ENCODE peak calls at places on chromosomes 12 and 14, in eight cellular contexts. P is Peyer's patch, E is GM23248, X is AG04450, N is HCT116, Z is adrenal gland, C is WERI-Rb-1, R is psoas muscle. B is an unnamed sample. For H3K27me3, the result is how much of the 10 kb centered on the place peaks cover.

GRCh38 chr12:26319511-26319910 is 124.1 kb downstream of the SSPN start:
- DNase-seq in P (no peak), E (peak), X (peak), N (no peak), Z (peak), C (no peak), R (peak), B (no peak)

GRCh38 chr12:6925239-6925542 is 2.6 kb upstream of the ATN1 start:
- DNase-seq in P (no peak), E (no peak), X (no peak), N (no peak), Z (no peak), C (no peak), R (no peak), B (no peak)

GRCh38 chr14:56196274-56196673 is 78.1 kb downstream of the PELI2 start:
- DNase-seq in P (no peak), E (peak), X (peak), N (no peak), Z (no peak), C (no peak), R (no peak), B (no peak)

GRCh38 chr12:124445826-124446225 is 121.6 kb downstream of the NCOR2 start:
- DNase-seq in P (no peak), E (no peak), X (no peak), N (no peak), Z (no peak), C (no peak), R (no peak), B (no peak)

GRCh38 chr12:28223853-28224252 is 33.6 kb downstream of the CCDC91 start:
- DNase-seq in P (no peak), E (no peak), X (no peak), N (no peak), Z (no peak), C (no peak), R (no peak), B (no peak)

GRCh38 chr12:105109465-105110212 is 2.1 kb downstream of the WASHC4 start:
- DNase-seq in P (peak), E (peak), X (no peak), N (no peak), Z (no peak), C (no peak), R (no peak), B (no peak)

GRCh38 chr14:104264495-104265265 is 126.3 kb downstream of the KIF26A start:
- DNase-seq in P (peak), E (no peak), X (no peak), N (no peak), Z (peak), C (no peak), R (no peak), B (no peak)

GRCh38 chr12:114408415-114408814 is 2.5 kb upstream of the TBX5 start:
- DNase-seq in P (no peak), E (peak), X (no peak), N (no peak), Z (no peak), C (no peak), R (no peak), B (no peak)

GRCh38 chr14:87386453-87386980 is 606.5 kb downstream of the GALC start:
- DNase-seq in P (no peak), E (no peak), X (no peak), N (no peak), Z (no peak), C (no peak), R (no peak), B (no peak)

GRCh38 chr14:64708148-64709004 is 4.2 kb downstream of the PLEKHG3 start:
- DNase-seq in P (peak), E (peak), X (no peak), N (no peak), Z (peak), C (no peak), R (no peak), B (no peak)

GRCh38 chr12:88855301-88855700 is 275.0 kb upstream of the KITLG start:
- DNase-seq in P (no peak), E (no peak), X (no peak), N (no peak), Z (no peak), C (no peak), R (no peak), B (no peak)

GRCh38 chr14:94575730-94576585 is 5.3 kb upstream of the SERPINA5 start:
- DNase-seq in P (peak), E (peak), X (no peak), N (no peak), Z (peak), C (no peak), R (no peak), B (no peak)

GRCh38 chr12:86530996-86531655 is 274.9 kb upstream of the MGAT4C start:
- DNase-seq in P (no peak), E (no peak), X (no peak), N (no peak), Z (no peak), C (no peak), R (no peak), B (no peak)

GRCh38 chr12:15886372-15887042 is 4.3 kb downstream of the STRAP start:
- DNase-seq in P (no peak), E (no peak), X (no peak), N (no peak), Z (no peak), C (no peak), R (no peak), B (peak)

GRCh38 chr12:15701721-15702156 is 87.4 kb downstream of the EPS8 start:
- DNase-seq in P (no peak), E (peak), X (no peak), N (no peak), Z (no peak), C (no peak), R (no peak), B (peak)

GRCh38 chr14:55911794-55912193 is 206.4 kb upstream of the PELI2 start:
- DNase-seq in P (no peak), E (no peak), X (no peak), N (no peak), Z (no peak), C (no peak), R (no peak), B (no peak)

GRCh38 chr12:64088431-64089349 is 133.4 kb downstream of the KICS2 start:
- DNase-seq in P (peak), E (peak), X (peak), N (peak), Z (peak), C (no peak), R (peak), B (peak)

GRCh38 chr12:124884587-124885438 is 21.1 kb upstream of the SCARB1 start:
- DNase-seq in P (peak), E (no peak), X (no peak), N (no peak), Z (no peak), C (peak), R (no peak), B (peak)

GRCh38 chr14:101557811-101558738 is 3.2 kb upstream of the DIO3 start:
- DNase-seq in P (no peak), E (peak), X (no peak), N (no peak), Z (no peak), C (peak), R (peak), B (no peak)

GRCh38 chr12:46414591-46415268 is 42.2 kb upstream of the SLC38A2 start:
- DNase-seq in P (no peak), E (no peak), X (no peak), N (no peak), Z (no peak), C (no peak), R (no peak), B (no peak)
- H3K27ac ChIP-seq in P (no peak), E (no peak), X (no peak), N (peak), Z (no peak), C (no peak), R (no peak), B (no peak)

GRCh38 chr12:57475271-57476161 is 4.2 kb downstream of the ARHGAP9 start:
- DNase-seq in P (no peak), E (peak), X (no peak), N (no peak), Z (no peak), C (no peak), R (peak), B (no peak)

GRCh38 chr12:57473886-57474285 is 5.8 kb downstream of the ARHGAP9 start:
- DNase-seq in P (no peak), E (no peak), X (no peak), N (no peak), Z (no peak), C (no peak), R (no peak), B (no peak)

GRCh38 chr12:57473392-57473791 is 6.3 kb downstream of the ARHGAP9 start:
- DNase-seq in P (no peak), E (no peak), X (no peak), N (no peak), Z (no peak), C (no peak), R (no peak), B (no peak)

GRCh38 chr12:57474430-57474829 is 5.2 kb downstream of the ARHGAP9 start:
- DNase-seq in P (no peak), E (no peak), X (no peak), N (no peak), Z (no peak), C (no peak), R (no peak), B (no peak)

GRCh38 chr12:57474862-57475261 is 4.8 kb downstream of the ARHGAP9 start:
- DNase-seq in P (no peak), E (no peak), X (no peak), N (no peak), Z (no peak), C (no peak), R (no peak), B (no peak)
- H3K27me3 ChIP-seq in P (under half), E (half or more), X (under half), N (under half), Z (under half), C (under half), R (under half), B (under half)

DNA sequence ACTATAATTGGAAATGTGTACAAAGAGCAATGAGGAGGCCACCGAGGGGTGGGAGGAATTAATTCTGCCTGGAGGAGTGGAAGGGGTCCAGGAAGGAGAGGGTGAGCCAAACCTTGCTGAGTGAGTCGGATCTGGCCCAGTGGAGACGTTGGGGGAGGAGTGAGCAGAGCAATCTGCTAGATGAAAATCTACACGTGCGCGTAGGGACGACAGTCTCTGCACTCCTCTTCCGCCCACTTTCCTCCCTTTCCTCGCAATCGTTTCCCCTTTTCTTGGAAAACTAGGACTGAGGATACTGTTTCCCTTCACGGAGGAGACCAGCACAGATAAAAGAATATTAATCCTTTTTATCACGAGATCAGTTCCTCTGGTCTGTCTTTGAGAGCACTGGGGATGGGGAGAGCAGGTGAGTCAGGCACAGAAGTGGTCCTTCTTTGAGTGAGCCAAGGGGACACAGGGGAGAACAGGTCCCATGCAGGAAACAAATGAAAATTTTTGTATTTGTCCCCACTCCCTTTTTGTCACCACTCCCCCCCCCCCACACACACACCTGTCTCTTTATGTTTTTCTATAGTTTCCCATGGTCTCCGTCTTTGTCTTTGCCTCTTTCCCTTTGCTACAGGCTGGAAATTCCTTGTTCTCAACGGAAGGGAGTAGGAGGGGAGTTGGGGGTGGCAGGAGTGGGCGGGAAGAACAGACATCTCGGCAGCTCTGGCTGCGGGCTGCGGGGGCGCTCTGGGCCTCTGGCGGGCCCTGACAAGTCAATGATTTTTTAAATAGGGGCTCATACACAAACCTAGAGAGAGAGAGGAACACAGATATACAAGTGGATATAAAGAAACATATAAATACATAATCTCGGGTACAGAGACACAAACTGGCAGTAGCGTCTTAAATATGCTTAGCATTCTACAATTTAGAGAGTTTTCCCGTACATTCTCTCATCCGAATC is 2.6 kb upstream of the NAB2 start:
- DNase-seq in P (peak), E (peak), X (no peak), N (no peak), Z (peak), C (peak), R (peak), B (no peak)
- H3K27ac ChIP-seq in P (peak), E (peak), X (peak), N (peak), Z (peak), C (peak), R (peak), B (peak)

GRCh38 chr12:53696285-53696654 is 20.4 kb upstream of the ATP5MC2 start:
- DNase-seq in P (peak), E (peak), X (peak), N (peak), Z (peak), C (peak), R (no peak), B (peak)
- H3K27me3 ChIP-seq in P (under half), E (under half), X (under half), N (under half), Z (under half), C (under half), R (under half), B (under half)

DNA sequence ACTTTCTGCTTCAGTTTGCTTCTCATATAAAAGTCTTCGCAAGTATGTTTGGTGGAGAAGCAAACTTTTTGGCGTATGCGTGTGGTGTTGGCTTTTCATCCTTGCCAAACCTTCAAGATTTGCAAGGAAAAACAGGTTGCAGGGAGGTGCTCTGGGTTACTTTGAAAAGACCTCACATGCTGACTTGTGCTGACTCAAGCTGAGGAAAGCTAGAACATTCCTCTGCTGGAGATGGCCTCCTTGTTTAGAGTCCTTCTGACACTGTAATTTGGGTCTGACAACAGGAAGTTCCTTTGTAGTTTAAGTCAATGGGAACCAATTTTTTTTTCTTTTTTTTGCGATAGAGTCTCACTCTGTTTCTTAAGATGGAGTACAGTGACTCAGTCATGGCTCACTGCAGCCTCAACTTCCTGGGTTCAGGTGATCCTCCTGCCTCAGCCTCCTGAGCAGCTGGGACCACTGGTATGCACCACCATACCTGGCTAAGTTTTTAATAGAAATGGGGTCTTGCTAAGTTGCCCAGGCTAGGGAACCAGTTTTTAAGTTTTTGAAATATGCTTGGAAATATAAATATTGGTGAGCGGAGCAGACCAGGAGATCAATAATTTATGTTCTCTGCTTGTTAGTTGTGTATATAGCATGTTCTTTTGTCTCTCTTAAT is 2.6 kb upstream of the ACACB start:
- DNase-seq in P (peak), E (no peak), X (no peak), N (no peak), Z (no peak), C (no peak), R (no peak), B (no peak)
- H3K27ac ChIP-seq in P (peak), E (no peak), X (no peak), N (no peak), Z (peak), C (no peak), R (peak), B (peak)

GRCh38 chr12:131573631-131574396 is 137.1 kb upstream of the SFSWAP start:
- DNase-seq in P (no peak), E (no peak), X (no peak), N (no peak), Z (no peak), C (no peak), R (no peak), B (no peak)
- H3K27me3 ChIP-seq in P (under half), E (under half), X (under half), N (under half), Z (under half), C (under half), R (under half), B (under half)

GRCh38 chr12:126369487-126370463 is 1304.5 kb downstream of the AACS start:
- DNase-seq in P (no peak), E (peak), X (no peak), N (no peak), Z (no peak), C (no peak), R (no peak), B (no peak)
- H3K27ac ChIP-seq in P (no peak), E (no peak), X (no peak), N (no peak), Z (no peak), C (no peak), R (no peak), B (no peak)

GRCh38 chr14:70893842-70894237 is 13.4 kb upstream of the PCNX1 start:
- DNase-seq in P (no peak), E (no peak), X (no peak), N (no peak), Z (no peak), C (no peak), R (no peak), B (no peak)
- H3K27me3 ChIP-seq in P (under half), E (under half), X (under half), N (under half), Z (under half), C (under half), R (under half), B (under half)

B was measured in small intestine.